ENCODE peak calls at places on chromosomes 4 and X, in seven cellular contexts. X is naive B cell; M is testis; P is EL; R is HuH-7.5; Z is activated CD4-positive, alpha-beta T cell treated with anti-CD3 and anti-CD28 coated beads, Interleukin-2, amount 50 U/mL, for 48 hours; D is hypothalamus. A is an unnamed sample.
A peak's percentile ranks its signal among the peaks of the same experiment; 100 is the strongest.

GRCh38 chr4:66266035-66266434 is 595.7 kb upstream of the EPHA5 start:
- DNase-seq in X (no peak), M (no peak), P (no peak), R (no peak), Z (no peak), D (no peak), A (no peak)

GRCh38 chr4:187387709-187388108 is 607.9 kb upstream of the ZFP42 start:
- DNase-seq in X (no peak), M (no peak), P (peak; percentile 3), R (no peak), Z (no peak), D (no peak), A (no peak)

GRCh38 chr4:55791666-55792065 is 27.9 kb upstream of the EXOC1L start:
- DNase-seq in X (no peak), M (no peak), P (peak; percentile 16), R (no peak), Z (no peak), D (no peak), A (no peak)

GRCh38 chr4:62070291-62070852 is 870.2 kb downstream of the ADGRL3 start:
- DNase-seq in X (no peak), M (no peak), P (no peak), R (no peak), Z (no peak), D (no peak), A (no peak)

GRCh38 chr4:6754481-6755087 is 27.9 kb upstream of the KIAA0232 start:
- DNase-seq in X (no peak), M (no peak), P (no peak), R (no peak), Z (no peak), D (no peak), A (no peak)

GRCh38 chr4:7367361-7367760 is 67.4 kb downstream of the PSAPL1 start:
- DNase-seq in X (no peak), M (no peak), P (no peak), R (no peak), Z (no peak), D (no peak), A (no peak)

GRCh38 chr4:26020896-26021295 is 106.9 kb downstream of the SMIM20 start:
- DNase-seq in X (no peak), M (no peak), P (peak; percentile 73), R (no peak), Z (no peak), D (no peak), A (no peak)

GRCh38 chr4:174215936-174216699 is 67.3 kb downstream of the FBXO8 start:
- DNase-seq in X (no peak), M (no peak), P (no peak), R (no peak), Z (no peak), D (no peak), A (no peak)

GRCh38 chr4:76301068-76301774 is 5.3 kb upstream of the STBD1 start:
- DNase-seq in X (no peak), M (no peak), P (peak; percentile 76), R (peak; percentile 42), Z (peak; percentile 27), D (no peak), A (peak; percentile 94)

GRCh38 chrX:20361081-20361889 is 94.6 kb upstream of the RPS6KA3 start:
- DNase-seq in X (no peak), M (no peak), P (peak; percentile 54), R (no peak), Z (no peak), D (no peak), A (no peak)

GRCh38 chrX:133979641-133980230 is 5.7 kb downstream of the GPC3 start:
- DNase-seq in X (no peak), M (no peak), P (no peak), R (no peak), Z (no peak), D (no peak), A (no peak)

GRCh38 chr4:150268444-150268843 is 190.2 kb downstream of the DCLK2 start:
- DNase-seq in X (no peak), M (no peak), P (peak; percentile 17), R (no peak), Z (no peak), D (no peak), A (no peak)

GRCh38 chr4:142474398-142475087 is 371.6 kb downstream of the INPP4B start:
- DNase-seq in X (no peak), M (no peak), P (peak; percentile 21), R (no peak), Z (no peak), D (no peak), A (no peak)

GRCh38 chr4:185215261-185215660 is 5.9 kb downstream of the SNX25 start:
- DNase-seq in X (no peak), M (peak; percentile 66), P (no peak), R (no peak), Z (no peak), D (no peak), A (no peak)

GRCh38 chr4:84847978-84848377 is 118.5 kb downstream of the WDFY3 start:
- DNase-seq in X (no peak), M (no peak), P (no peak), R (no peak), Z (no peak), D (no peak), A (no peak)

GRCh38 chr4:14667624-14668295 is 334.5 kb upstream of the CPEB2 start:
- DNase-seq in X (no peak), M (peak; percentile 68), P (peak; percentile 14), R (no peak), Z (no peak), D (no peak), A (no peak)

GRCh38 chr4:11505225-11505971 is 76.7 kb upstream of the HS3ST1 start:
- DNase-seq in X (no peak), M (no peak), P (no peak), R (no peak), Z (peak; percentile 5), D (no peak), A (no peak)

GRCh38 chr4:113556382-113557134 is 205.0 kb downstream of the CAMK2D start:
- DNase-seq in X (no peak), M (no peak), P (no peak), R (no peak), Z (no peak), D (no peak), A (no peak)